ENCODE peak calls at places on chromosomes 4 and X, in five cellular contexts. F is PC-3, V is GM23248, H is hepatocyte, P is GM23338. C is an unnamed sample. For H3K9me2, the result is how much of the 10 kb centered on the place peaks cover.

GRCh38 chr4:109298279-109299010 is 4.0 kb downstream of the COL25A1 start:
- DNase-seq in F (peak), V (peak), H (peak), P (peak), C (peak)

GRCh38 chr4:153205028-153205648 is 895 bp downstream of the TRIM2 start:
- DNase-seq in F (peak), V (no peak), H (peak), P (peak), C (peak)

GRCh38 chrX:154458116-154458953 is at the start of gene PLXNA3:
- DNase-seq in F (peak), V (peak), H (peak), P (peak), C (peak)

GRCh38 chr4:138410266-138410665 is 168.1 kb upstream of the SLC7A11 start:
- DNase-seq in F (no peak), V (no peak), H (no peak), P (no peak), C (no peak)

GRCh38 chr4:158856852-158857251 is 88.0 kb downstream of the FNIP2 start:
- DNase-seq in F (peak), V (peak), H (peak), P (peak), C (peak)

GRCh38 chr4:105631818-105632400 is 76.6 kb downstream of the INTS12 start:
- DNase-seq in F (peak), V (peak), H (no peak), P (peak), C (no peak)

GRCh38 chrX:20857746-20858145 is 516.5 kb upstream of the CNKSR2 start:
- DNase-seq in F (peak), V (peak), H (no peak), P (no peak), C (no peak)

GRCh38 chr4:8503801-8504200 is 63.2 kb downstream of the TRMT44 start:
- DNase-seq in F (no peak), V (no peak), H (no peak), P (no peak), C (no peak)

GRCh38 chrX:49071877-49072711 is 1.7 kb downstream of the PRAF2 start:
- DNase-seq in F (no peak), V (peak), H (peak), P (peak), C (no peak)

GRCh38 chr4:166498541-166498940 is 625.5 kb downstream of the TLL1 start:
- DNase-seq in F (no peak), V (no peak), H (peak), P (no peak), C (no peak)

GRCh38 chr4:134747108-134747805 is 545.7 kb upstream of the PABPC4L start:
- DNase-seq in F (peak), V (no peak), H (peak), P (peak), C (no peak)

GRCh38 chr4:102564399-102564921 is 63.3 kb downstream of the NFKB1 start:
- DNase-seq in F (peak), V (peak), H (no peak), P (no peak), C (no peak)

GRCh38 chr4:102574317-102574716 is 73.2 kb downstream of the NFKB1 start:
- DNase-seq in F (peak), V (no peak), H (no peak), P (no peak), C (no peak)

GRCh38 chr4:102572452-102572851 is 71.3 kb downstream of the NFKB1 start:
- DNase-seq in F (no peak), V (no peak), H (no peak), P (no peak), C (no peak)

GRCh38 chr4:102566426-102566825 is 65.3 kb downstream of the NFKB1 start:
- DNase-seq in F (no peak), V (no peak), H (no peak), P (no peak), C (no peak)

GRCh38 chr4:102569200-102569599 is 68.0 kb downstream of the NFKB1 start:
- DNase-seq in F (no peak), V (peak), H (no peak), P (no peak), C (no peak)
- H3K4me3 ChIP-seq in F (no peak), V (no peak), H (no peak), P (no peak), C (no peak)

DNA sequence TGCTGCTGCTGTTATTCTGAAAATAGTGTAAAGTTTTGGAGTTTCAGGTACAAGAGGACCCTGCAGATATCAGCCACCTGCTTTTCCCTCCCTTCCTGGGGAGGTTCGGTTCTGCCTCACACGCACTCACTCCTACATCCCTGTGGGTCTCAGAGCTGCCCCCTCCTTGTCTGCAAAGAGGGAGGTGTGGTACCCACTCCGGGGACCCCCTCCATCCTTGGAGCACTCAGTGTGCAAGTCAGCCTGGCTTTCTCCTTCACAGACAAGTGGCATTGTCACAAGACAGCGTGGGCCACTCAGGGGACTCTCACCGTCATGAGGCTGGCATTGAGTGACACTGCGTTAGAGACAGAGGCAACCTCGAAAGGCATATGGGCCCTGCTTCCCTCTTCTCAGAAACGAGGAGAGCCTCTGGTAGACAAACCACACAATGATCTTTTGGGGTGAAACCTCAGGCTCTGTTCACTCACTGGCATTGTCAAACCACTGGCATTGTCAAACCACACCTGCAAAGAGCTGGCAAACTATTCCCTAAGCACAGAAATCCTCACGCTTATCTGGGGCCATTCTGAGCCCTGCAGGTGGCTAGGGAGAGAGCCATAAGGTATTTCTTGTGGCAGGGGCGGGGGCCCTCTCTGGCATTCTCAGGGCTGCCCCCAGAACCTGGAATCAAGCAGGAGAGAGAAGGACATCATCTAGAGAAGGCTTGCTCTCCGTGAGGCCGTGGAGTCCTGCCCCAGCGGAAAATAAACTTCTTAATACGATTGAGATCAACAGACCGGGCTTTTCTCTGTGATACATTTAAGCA is 285.0 kb downstream of the SHOX start:
- DNase-seq in F (no peak), V (no peak), H (no peak), P (no peak), C (peak)
- H2AFZ ChIP-seq in F (no peak), V (no peak), H (no peak), P (no peak), C (no peak)

DNA sequence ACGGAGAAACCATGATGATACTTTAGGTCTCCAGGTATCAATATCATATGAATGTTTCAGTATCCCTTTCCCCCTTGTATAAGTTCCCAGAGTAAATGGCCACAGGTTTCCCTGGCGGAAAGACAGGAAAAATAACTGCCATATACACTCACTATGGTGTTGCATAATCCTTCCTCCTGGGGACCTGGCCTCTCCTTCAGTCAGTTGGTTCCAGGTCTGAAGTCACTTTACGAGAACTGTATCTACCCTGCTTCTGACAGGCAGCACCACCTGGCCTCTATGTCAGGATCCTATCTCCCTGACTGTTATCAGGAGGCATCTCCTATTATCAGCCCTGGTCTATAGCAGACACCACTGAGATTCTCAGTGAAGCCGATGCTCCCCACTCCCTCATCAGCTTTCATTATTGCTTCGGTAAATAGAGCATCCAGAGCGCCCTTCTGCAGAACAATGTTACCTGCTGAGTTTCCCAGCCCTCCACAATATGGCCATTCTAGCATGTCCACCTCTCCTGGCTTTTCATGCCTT is 22.6 kb downstream of the HAUS3 start:
- DNase-seq in F (peak), V (no peak), H (no peak), P (no peak), C (no peak)
- H3K9me2 ChIP-seq in F (under half), V (under half), H (under half), P (under half), C (under half)

DNA sequence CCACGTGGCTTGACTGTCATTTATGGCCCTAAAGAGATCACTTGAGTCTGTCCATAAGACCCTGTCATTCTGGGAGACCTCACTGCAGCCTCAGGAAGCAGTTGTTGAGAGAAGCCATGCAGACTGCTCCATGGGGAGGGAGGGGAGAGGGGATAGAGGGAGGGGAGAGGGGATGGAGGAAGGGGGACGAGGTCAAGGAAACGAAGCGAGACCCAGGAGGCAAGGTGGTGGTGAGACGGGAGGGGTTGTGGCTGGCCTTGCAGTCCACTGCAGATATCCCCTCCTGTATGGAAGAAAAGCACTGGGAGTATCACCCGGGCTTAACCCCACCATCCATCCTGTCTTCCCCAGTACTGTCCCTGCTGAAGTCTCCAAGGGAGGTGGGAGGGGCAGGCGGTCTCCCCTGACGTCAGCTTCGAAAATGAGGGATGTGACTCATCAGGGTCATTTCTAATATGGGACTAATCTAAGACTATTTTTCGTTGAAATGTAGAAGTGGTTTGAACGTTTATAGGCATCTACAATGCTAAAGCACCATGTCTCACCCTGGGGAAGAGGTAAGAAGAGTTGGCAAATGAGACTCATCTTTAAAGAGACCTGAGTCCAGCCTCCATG is 5.6 kb downstream of the TMEM255A start:
- DNase-seq in F (peak), V (no peak), H (peak), P (peak), C (no peak)
- H3K4me3 ChIP-seq in F (no peak), V (no peak), H (no peak), P (peak), C (no peak)

DNA sequence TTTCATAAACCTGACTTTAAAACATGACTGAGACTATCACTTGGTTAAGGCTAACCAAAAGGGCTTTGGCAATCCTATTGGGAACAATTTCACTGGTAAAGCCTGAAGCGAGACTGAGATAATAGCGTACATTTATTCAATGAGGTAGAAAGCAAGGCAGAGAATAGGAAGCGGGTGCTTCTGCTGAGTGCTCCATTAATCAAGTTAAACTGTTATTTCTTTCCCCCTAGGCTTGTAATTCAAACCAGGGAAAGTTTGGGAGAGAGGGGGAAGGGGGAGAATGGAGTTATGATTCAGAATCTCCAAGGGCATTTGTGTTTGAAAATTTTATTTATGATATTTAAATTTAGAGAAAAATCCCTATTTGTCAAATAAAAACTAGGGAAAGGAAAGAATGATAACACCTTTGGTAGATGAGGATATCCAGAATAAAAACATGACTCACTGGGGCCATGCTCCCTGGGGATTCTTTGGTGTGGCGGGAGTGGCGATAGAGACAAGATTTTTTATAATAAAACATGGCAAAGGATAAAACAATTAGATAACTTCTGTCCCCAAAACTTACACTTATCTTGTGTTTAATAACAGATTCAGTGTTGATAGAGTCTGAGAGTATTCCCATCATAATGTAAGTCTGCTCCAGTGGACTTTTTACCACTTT is 34.7 kb upstream of the SORBS2 start:
- DNase-seq in F (no peak), V (peak), H (no peak), P (no peak), C (no peak)
- H2AFZ ChIP-seq in F (no peak), V (peak), H (no peak), P (peak), C (no peak)

GRCh38 chrX:130623508-130623907 is 221.7 kb downstream of the RBMX2 start:
- DNase-seq in F (no peak), V (no peak), H (no peak), P (no peak), C (no peak)
- H3K9me2 ChIP-seq in F (under half), V (under half), H (under half), P (under half), C (under half)

DNA sequence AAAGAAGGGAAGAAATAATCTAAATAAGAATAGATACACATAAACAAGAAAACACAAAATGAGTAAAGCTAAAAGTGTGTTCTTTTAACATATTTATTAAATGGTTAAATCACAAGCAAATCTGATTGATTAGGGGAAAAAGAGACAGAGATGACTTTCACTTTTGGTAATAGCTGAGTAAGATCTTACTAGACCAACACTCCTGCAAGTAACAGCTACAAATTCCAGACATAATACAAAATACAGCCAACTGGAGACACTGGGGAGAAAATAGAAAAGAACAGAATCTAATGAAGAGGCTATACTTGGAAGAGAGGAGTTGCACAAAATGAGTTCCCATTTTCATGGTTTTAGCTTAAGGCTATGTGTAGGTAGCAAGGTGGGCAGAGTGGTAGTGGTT is 33.6 kb downstream of the OR13H1 start:
- DNase-seq in F (no peak), V (no peak), H (no peak), P (no peak), C (no peak)
- H3K4me3 ChIP-seq in F (no peak), V (no peak), H (peak), P (peak), C (no peak)

GRCh38 chr4:80173841-80174240 is 23.5 kb upstream of the PRDM8 start:
- DNase-seq in F (no peak), V (peak), H (no peak), P (no peak), C (no peak)
- H2AFZ ChIP-seq in F (no peak), V (no peak), H (no peak), P (peak), C (no peak)

GRCh38 chr4:187158003-187158402 is 434.3 kb upstream of the FAT1 start:
- DNase-seq in F (no peak), V (no peak), H (no peak), P (no peak), C (no peak)

DNA sequence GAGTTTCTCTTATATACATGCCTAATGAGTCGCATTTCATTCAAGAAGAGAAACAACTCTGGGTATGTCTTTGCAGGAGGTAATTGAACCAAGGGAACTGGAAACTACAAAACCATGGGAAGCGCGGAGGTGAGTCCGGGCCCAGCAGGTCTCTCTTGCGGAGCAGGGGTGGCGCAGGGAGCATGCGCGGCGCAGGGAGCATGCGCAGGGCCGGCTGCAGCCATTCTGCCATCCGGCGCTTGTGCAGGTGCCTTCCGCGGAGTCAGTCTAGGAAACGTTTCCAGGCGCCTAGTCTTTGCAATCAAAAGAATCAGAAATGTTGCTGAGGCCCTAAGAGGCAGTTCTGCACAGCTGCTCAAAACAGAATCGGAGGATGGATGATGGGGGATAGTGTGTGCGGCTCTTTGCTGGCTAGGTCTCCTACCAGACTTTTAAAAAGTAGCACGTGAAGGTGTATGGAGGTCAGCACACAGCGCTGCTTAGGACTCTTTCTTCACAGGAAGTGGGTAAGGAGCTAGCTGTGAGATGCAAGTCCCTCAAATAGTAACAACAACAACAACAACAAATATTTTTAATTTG is 433.8 kb upstream of the FAT1 start:
- DNase-seq in F (no peak), V (no peak), H (no peak), P (no peak), C (no peak)
- H3K9me2 ChIP-seq in F (under half), V (under half), H (under half), P (under half), C (under half)

GRCh38 chrX:87727615-87728014 is 210.0 kb downstream of the KLHL4 start:
- DNase-seq in F (no peak), V (no peak), H (no peak), P (no peak), C (no peak)
- H3K4me3 ChIP-seq in F (no peak), V (no peak), H (no peak), P (no peak), C (no peak)